ENCODE peak calls at places on chromosomes 5 and 9, in five cellular contexts. E is cardiac muscle cell; P is naive thymus-derived CD4-positive, alpha-beta T cell; X is lung; H is colonic mucosa. S is an unnamed sample. For H3K4me1, the result is how much of the 10 kb centered on the place peaks cover.

GRCh38 chr5:16140417-16140816 is 39.2 kb downstream of the MARCHF11 start:
- DNase-seq in E (no peak), P (no peak), X (no peak), H (no peak), S (no peak)

GRCh38 chr9:22913026-22913425 is 466.4 kb downstream of the DMRTA1 start:
- DNase-seq in E (no peak), P (no peak), X (no peak), H (no peak), S (no peak)

GRCh38 chr9:93224591-93224990 is 40.7 kb downstream of the WNK2 start:
- DNase-seq in E (no peak), P (no peak), X (no peak), H (no peak), S (peak)

GRCh38 chr9:87497080-87497603 is 525 bp upstream of the DAPK1 start:
- DNase-seq in E (no peak), P (no peak), X (no peak), H (no peak), S (no peak)

GRCh38 chr5:92560698-92561361 is 1020.2 kb downstream of the NR2F1-AS1 start:
- DNase-seq in E (no peak), P (no peak), X (no peak), H (no peak), S (no peak)

GRCh38 chr5:143471666-143472411 is 68.4 kb upstream of the NR3C1 start:
- DNase-seq in E (peak), P (no peak), X (no peak), H (no peak), S (no peak)

GRCh38 chr9:14383296-14383695 is 69.4 kb upstream of the NFIB start:
- DNase-seq in E (peak), P (no peak), X (no peak), H (no peak), S (no peak)

GRCh38 chr5:134837530-134838181 is 8.1 kb upstream of the C5orf24 start:
- DNase-seq in E (no peak), P (no peak), X (no peak), H (peak), S (no peak)

GRCh38 chr9:4837768-4838546 is 45.2 kb downstream of the RCL1 start:
- DNase-seq in E (no peak), P (no peak), X (no peak), H (no peak), S (no peak)

GRCh38 chr5:132221781-132222648 is 5.6 kb downstream of the P4HA2 start:
- DNase-seq in E (no peak), P (no peak), X (peak), H (peak), S (peak)

GRCh38 chr9:21591221-21592062 is 109.3 kb upstream of the IFNE start:
- DNase-seq in E (no peak), P (no peak), X (peak), H (no peak), S (peak)

GRCh38 chr5:84383816-84384603 is 670 bp downstream of the EDIL3 start:
- DNase-seq in E (peak), P (no peak), X (no peak), H (peak), S (peak)

GRCh38 chr5:97124335-97124734 is 18.1 kb downstream of the LIX1 start:
- DNase-seq in E (no peak), P (no peak), X (no peak), H (no peak), S (peak)

GRCh38 chr9:37295178-37295577 is 127.3 kb upstream of the GRHPR start:
- DNase-seq in E (no peak), P (no peak), X (no peak), H (no peak), S (no peak)

GRCh38 chr9:37297592-37297991 is 124.9 kb upstream of the GRHPR start:
- DNase-seq in E (no peak), P (no peak), X (no peak), H (no peak), S (no peak)

GRCh38 chr9:37293664-37294524 is 128.6 kb upstream of the GRHPR start:
- DNase-seq in E (no peak), P (no peak), X (no peak), H (no peak), S (no peak)

GRCh38 chr9:37292896-37293295 is 129.6 kb upstream of the GRHPR start:
- DNase-seq in E (no peak), P (no peak), X (no peak), H (no peak), S (no peak)

GRCh38 chr9:37295796-37296195 is 126.7 kb upstream of the GRHPR start:
- DNase-seq in E (no peak), P (no peak), X (no peak), H (no peak), S (no peak)
- H3K4me1 ChIP-seq in E (under half), P (under half), X (under half), H (under half), S (under half)

DNA sequence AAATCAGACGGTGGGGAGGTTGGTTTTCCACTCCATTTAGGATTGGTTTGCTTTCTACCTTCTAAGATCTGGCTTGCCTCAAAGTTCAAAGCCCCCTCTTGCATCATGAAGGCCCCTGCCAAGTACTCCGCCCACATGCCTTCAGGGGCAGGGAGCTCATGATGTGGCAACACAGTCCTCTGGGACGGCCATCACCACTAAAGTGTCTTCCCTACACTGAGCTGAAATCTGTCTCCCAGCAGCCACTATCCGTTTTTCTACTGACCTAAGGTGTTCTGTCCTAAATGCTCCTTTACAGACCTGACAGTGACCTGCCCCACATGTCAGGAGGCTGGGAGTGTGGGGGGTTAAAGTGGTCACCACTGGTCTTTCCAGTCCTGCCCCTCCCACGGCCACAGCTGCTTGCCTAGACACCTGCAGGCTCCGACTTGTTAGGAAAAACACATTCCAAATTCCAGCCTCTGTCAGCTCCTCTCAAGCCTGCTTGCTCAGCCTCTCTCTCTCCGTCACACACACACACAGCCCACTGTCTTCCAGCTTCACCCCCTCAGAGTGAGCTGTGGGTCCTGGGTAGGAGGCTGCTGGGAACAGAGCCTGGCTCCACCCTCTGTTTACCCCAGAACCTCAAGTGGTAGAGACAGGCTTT is 44.9 kb downstream of the SHB start:
- DNase-seq in E (peak), P (no peak), X (peak), H (no peak), S (peak)
- H3K4me1 ChIP-seq in E (half or more), P (under half), X (under half), H (under half), S (half or more)

DNA sequence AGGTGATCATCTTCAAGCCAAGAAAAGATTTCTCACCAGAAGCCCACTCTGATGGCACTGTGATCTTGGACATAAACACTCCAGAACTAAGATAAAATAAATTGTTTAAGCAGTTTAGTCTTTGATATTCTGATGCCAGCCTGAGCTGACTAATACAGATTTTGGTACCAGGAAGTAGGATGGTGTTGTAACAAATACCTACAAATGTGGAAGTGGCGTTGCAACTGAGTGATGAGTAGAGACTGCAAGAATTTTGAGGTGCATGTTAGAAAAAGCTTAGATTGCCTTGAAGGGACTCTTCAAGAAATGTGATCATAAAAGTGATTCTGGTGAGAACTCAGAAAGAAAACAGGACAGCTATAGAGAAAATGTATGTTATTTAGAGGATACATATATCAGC is 592.4 kb upstream of the DAB2 start:
- DNase-seq in E (no peak), P (no peak), X (no peak), H (no peak), S (no peak)
- H3K4me1 ChIP-seq in E (under half), P (under half), X (under half), H (under half), S (under half)

GRCh38 chr9:124284940-124285441 is 27.2 kb downstream of the NEK6 start:
- DNase-seq in E (no peak), P (no peak), X (no peak), H (no peak), S (no peak)
- H3K4me1 ChIP-seq in E (under half), P (under half), X (half or more), H (under half), S (under half)

DNA sequence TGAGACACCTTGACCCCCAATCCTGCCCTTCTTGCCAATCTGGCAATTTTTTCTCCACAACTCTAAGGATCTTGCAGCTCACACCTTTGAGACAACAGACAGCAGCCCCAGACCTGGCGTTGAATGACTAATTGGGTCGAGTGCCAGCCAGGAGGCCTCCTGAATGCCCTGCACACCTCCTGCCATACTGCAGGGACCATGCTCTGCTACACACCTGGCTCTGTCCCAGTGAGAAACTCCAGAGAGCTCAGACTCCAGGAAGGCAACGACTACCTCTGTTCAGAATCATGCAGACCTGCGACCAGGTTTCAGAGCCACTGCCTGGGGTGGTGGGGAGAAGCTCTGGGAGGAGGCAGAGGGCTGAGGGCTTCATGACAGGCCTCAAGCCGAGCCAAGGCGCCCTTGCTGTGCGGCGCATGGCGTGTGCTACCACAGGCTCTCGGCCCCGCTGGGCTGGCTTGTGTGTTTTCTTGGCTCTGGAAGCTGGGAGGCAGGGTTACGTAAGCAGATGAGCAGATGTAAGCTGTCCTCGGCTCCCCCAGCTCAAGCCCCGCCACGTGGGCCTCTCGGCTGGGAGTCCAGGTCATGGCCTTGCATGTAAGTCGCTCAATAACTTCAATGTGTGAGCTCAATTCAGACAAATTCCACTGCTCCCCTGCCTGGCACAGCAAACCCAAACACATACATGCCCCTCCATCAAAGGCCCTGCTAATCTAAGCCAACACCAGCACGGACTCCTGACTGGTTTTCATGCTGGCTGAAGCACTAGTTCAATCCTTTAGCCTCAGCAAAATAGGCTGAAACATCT is 27.5 kb downstream of the B4GALT1 start:
- DNase-seq in E (peak), P (no peak), X (no peak), H (peak), S (no peak)
- H3K4me1 ChIP-seq in E (under half), P (half or more), X (half or more), H (under half), S (under half)

GRCh38 chr5:3197699-3198098 is 397.9 kb upstream of the IRX1 start:
- DNase-seq in E (peak), P (no peak), X (no peak), H (no peak), S (no peak)

GRCh38 chr5:3194141-3194540 is 401.5 kb upstream of the IRX1 start:
- DNase-seq in E (no peak), P (no peak), X (no peak), H (no peak), S (no peak)

GRCh38 chr5:3197237-3197636 is 398.4 kb upstream of the IRX1 start:
- DNase-seq in E (no peak), P (no peak), X (no peak), H (no peak), S (no peak)

GRCh38 chr5:3195991-3196390 is 399.6 kb upstream of the IRX1 start:
- DNase-seq in E (no peak), P (no peak), X (no peak), H (no peak), S (no peak)

DNA sequence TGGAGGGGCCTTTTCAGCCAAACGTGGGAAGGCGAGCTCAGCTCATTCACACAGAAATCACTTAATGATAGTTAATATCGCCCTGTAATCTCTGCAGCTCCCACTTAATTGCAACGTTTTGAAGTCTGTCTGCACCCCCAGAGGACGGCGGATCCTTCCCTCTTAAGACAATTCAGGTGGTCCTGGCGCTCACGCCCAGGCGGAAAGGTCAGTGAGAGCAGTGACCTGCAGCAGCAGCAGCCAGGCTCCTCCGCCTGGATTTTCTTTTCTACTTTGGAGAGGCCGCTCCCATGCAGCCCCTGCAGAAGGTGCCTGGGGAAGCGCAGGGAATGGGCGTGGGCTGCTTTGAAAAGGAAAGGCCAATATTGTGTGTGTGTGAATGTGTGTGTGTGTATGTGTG is 400.9 kb upstream of the IRX1 start:
- DNase-seq in E (peak), P (no peak), X (no peak), H (no peak), S (no peak)
- H3K4me1 ChIP-seq in E (under half), P (under half), X (under half), H (under half), S (under half)

DNA sequence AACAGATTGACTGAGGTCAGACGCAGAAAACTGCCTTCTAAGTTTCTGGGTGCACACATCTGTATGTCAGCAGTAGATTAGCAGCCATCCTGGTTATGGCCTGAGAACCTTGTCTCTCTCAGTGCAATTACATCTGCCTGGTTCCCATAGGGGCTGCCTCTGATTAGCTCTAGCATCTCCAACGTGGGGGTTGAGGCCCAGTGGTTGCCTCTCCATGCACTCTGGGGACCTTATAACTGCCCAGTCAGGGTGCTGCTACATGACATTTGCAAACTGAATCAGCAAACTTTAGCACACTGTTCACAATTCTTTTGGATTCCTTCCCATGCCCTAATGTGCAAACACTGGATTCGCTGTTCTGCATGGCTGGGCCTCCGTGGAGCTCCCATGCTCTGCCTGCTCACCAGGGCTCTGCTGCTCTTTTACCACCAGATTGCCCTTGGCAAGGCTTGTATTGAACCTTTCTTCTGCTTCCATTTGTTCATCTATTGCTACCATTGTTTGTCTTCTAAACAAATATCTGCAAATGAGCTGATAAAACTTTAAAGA is 36.2 kb downstream of the SNX18 start:
- DNase-seq in E (no peak), P (no peak), X (no peak), H (no peak), S (no peak)
- H3K4me1 ChIP-seq in E (under half), P (under half), X (under half), H (under half), S (under half)